ENCODE peak calls at places on chromosomes 11 and 22, in four cellular contexts. V is lower lobe of right lung, K is aorta, P is PC-9. J is an unnamed sample.

GRCh38 chr11:26910192-26910591 is 83.7 kb upstream of the FIBIN start:
- DNase-seq in P (no peak), V (no peak), K (no peak), J (no peak)

GRCh38 chr22:19527861-19528417 is 3.7 kb upstream of the CLDN5 start:
- DNase-seq in V (no peak), K (peak; percentile 50), P (no peak), J (no peak)

GRCh38 chr11:132718711-132719641 is 813.3 kb downstream of the OPCML start:
- DNase-seq in K (no peak), P (no peak), V (no peak), J (no peak)

GRCh38 chr11:16604784-16605439 is 133.5 kb upstream of the C11orf58 start:
- DNase-seq in V (peak; percentile 68), P (peak; percentile 36), K (peak; percentile 81), J (peak; percentile 49)

GRCh38 chr22:43167001-43167589 is 15.7 kb downstream of the TSPO start:
- DNase-seq in V (no peak), P (no peak), K (no peak), J (no peak)

GRCh38 chr11:72038491-72038890 is 39.8 kb downstream of the IL18BP start:
- DNase-seq in V (no peak), K (peak; percentile 78), P (no peak), J (no peak)

GRCh38 chr11:113519989-113520613 is 44.9 kb upstream of the DRD2 start:
- DNase-seq in K (no peak), V (no peak), P (no peak), J (no peak)

GRCh38 chr22:19610518-19611253 is 86.5 kb upstream of the CLDN5 start:
- DNase-seq in V (no peak), P (no peak), K (peak; percentile 48), J (no peak)

GRCh38 chr11:15519911-15520310 is 405.2 kb downstream of the INSC start:
- DNase-seq in K (no peak), P (no peak), V (no peak), J (no peak)

GRCh38 chr11:68669301-68670090 is 14.8 kb upstream of the GAL start:
- DNase-seq in V (peak; percentile 17), K (peak; percentile 68), P (no peak), J (peak; percentile 40)

GRCh38 chr11:88175004-88175706 is at the start of gene RAB38:
- DNase-seq in V (peak; percentile 78), P (peak; percentile 70), K (peak; percentile 82), J (peak; percentile 82)

GRCh38 chr11:46695345-46696211 is 4.8 kb downstream of the ARHGAP1 start:
- DNase-seq in V (no peak), K (no peak), P (no peak), J (no peak)

GRCh38 chr11:64917663-64917995 is 620 bp upstream of the ATG2A start:
- DNase-seq in P (no peak), V (no peak), K (no peak), J (no peak)

GRCh38 chr11:95337175-95337957 is 106.4 kb upstream of the SESN3 start:
- DNase-seq in K (peak; percentile 84), V (peak; percentile 68), P (no peak), J (peak; percentile 61)

GRCh38 chr22:27391092-27391770 is 410.3 kb downstream of the MN1 start:
- DNase-seq in K (peak; percentile 83), V (no peak), P (no peak), J (no peak)

GRCh38 chr22:31929126-31929928 is 15.0 kb upstream of the YWHAH start:
- DNase-seq in K (no peak), V (no peak), P (no peak), J (no peak)

GRCh38 chr11:35088226-35088625 is 50.7 kb upstream of the CD44 start:
- DNase-seq in K (no peak), P (no peak), V (no peak), J (no peak)

GRCh38 chr11:118057424-118058145 is 19.3 kb upstream of the TMPRSS4 start:
- DNase-seq in V (no peak), K (peak; percentile 59), P (no peak), J (no peak)

GRCh38 chr22:37244114-37244921 is at the start of gene RAC2:
- DNase-seq in V (peak; percentile 91), K (peak; percentile 83), P (peak; percentile 74), J (peak; percentile 89)

GRCh38 chr11:117691501-117691900 is 105.5 kb downstream of the DSCAML1 start:
- DNase-seq in P (no peak), K (no peak), V (no peak), J (no peak)

GRCh38 chr11:65504671-65505433 is 6.0 kb downstream of the MALAT1 start:
- DNase-seq in V (no peak), P (no peak), K (peak; percentile 6), J (no peak)

GRCh38 chr11:71086687-71087258 is 165.6 kb downstream of the SHANK2 start:
- DNase-seq in P (no peak), V (no peak), K (no peak), J (no peak)

GRCh38 chr11:33721984-33722383 is 14.2 kb downstream of the CD59 start:
- DNase-seq in K (no peak), P (peak; percentile 33), V (no peak), J (no peak)
- H3K4me1 ChIP-seq in K (peaks cover 2% of the 10 kb centered on the region), P (peaks cover 38% of the 10 kb centered on the region), V (peaks cover 71% of the 10 kb centered on the region), J (peaks cover 90% of the 10 kb centered on the region)

DNA sequence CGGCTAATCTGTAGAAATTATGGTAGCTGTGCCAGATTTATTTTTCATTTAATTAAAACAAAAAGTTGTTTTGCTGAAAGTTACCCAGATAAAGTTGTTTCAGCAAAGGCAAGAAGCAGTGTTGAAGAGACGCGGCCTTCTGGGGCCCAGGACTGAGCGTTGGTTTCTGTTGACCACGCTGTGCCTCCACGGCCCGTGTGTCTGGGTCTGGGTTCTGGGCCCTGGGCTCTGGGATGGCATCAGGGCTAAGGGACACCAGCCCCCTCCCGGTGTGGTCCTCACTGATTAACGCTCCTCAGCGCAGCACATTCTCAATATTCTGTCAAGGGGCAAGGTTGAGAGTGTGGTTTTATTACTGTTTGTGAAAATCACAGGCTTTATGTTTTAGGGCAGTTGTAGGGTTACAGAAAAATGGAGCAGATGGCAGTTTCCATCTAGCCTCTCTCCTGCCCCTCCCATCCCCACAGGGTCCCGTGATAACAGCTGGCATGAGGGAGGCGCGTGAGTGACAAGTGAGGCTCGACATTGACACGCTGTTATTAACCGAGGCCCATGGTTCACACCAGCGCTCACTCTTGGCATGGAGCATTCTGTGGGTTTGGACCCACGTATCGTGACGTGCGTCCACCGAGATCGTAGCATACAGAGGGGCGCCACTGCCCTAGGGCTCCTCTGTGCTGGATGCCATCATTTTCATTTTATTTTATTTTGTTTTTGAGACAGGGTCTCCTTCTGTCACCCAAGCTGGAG is 1231.4 kb downstream of the BRD1 start:
- DNase-seq in K (no peak), P (no peak), V (no peak), J (no peak)
- H3K4me3 ChIP-seq in K (no peak overlapping the region), P (no peak overlapping the region), V (no peak overlapping the region), J (no peak overlapping the region)

DNA sequence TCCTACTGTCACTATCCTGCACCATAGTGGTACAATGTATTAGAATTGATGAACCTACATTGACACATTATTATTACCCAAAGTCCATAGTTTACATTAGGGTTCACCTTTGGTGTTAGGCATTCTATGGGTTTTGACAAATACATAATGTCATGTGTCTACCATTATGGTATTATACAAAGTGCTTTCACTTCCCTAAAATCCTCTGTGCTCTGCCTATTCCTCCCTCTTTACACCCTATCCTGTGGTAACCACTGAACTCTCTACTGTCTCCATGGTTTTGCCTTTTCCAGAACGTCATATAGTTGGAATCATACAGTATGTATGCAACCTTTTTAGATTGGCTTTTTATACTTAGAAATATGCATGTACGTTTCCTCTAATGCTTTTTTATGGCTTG is 51.5 kb downstream of the CCDC15 start:
- DNase-seq in V (no peak), P (no peak), K (no peak), J (no peak)
- H3K4me1 ChIP-seq in V (no peaks in the 10 kb centered on the region), P (no peaks in the 10 kb centered on the region), K (no peaks in the 10 kb centered on the region), J (no peaks in the 10 kb centered on the region)

DNA sequence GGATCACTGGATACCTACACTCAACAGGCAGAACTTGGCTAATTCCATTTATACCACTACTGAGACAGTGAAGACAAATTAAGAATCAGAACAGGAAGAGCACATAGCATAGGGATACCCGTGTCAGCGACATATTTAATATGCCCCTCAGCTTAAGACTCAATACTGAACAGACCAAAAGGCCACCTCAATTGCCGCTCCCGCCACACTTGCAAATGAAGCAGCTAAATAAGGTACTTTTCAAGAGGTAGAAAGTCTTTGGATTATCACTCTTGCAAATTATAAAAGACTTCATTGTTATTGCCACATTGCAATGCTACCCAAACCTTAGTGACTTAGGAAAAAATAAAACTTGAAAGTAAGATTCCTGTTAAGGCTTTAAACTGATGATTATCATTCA is 3.1 kb downstream of the DDX17 start:
- DNase-seq in V (no peak), P (peak; percentile 28), K (no peak), J (no peak)
- H3K4me3 ChIP-seq in V (peak overlapping the region; percentile 80), P (peak overlapping the region; percentile 99), K (peak overlapping the region; percentile 16), J (no peak overlapping the region)

GRCh38 chr11:12134239-12134590 is 23.8 kb downstream of the MICAL2 start:
- DNase-seq in K (no peak), V (peak; percentile 76), P (no peak), J (no peak)
- H3K4me1 ChIP-seq in K (peaks cover 3% of the 10 kb centered on the region), V (peaks cover 68% of the 10 kb centered on the region), P (no peaks in the 10 kb centered on the region), J (peaks cover under 1% of the 10 kb centered on the region)

DNA sequence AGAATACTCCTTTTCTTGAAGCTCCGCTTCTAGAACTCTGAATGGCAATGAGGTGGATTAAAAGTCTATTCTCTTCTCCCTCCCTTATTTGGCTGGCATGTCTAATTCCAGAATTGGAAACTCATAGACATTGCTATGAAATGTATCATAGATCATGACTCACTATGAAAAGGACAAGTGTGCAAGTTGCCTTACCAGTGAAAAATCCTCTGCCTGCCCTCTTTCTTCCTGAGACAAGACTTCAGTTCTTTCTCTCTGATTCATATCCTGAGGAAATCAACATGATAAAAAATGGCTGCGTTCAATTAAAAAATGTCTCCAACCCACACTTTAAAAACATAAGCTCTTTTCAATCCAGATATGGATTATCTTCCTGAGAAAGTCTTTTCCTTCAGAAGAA is 73.2 kb upstream of the BLID start:
- DNase-seq in P (peak; percentile 90), V (no peak), K (no peak), J (no peak)
- H3K4me3 ChIP-seq in P (no peak overlapping the region), V (no peak overlapping the region), K (no peak overlapping the region), J (no peak overlapping the region)

GRCh38 chr22:30411780-30412179 is 13.8 kb upstream of the MTFP1 start:
- DNase-seq in K (no peak), P (peak; percentile 38), V (no peak), J (no peak)
- H3K4me1 ChIP-seq in K (no peaks in the 10 kb centered on the region), P (peaks cover 50% of the 10 kb centered on the region), V (no peaks in the 10 kb centered on the region), J (peaks cover 18% of the 10 kb centered on the region)

DNA sequence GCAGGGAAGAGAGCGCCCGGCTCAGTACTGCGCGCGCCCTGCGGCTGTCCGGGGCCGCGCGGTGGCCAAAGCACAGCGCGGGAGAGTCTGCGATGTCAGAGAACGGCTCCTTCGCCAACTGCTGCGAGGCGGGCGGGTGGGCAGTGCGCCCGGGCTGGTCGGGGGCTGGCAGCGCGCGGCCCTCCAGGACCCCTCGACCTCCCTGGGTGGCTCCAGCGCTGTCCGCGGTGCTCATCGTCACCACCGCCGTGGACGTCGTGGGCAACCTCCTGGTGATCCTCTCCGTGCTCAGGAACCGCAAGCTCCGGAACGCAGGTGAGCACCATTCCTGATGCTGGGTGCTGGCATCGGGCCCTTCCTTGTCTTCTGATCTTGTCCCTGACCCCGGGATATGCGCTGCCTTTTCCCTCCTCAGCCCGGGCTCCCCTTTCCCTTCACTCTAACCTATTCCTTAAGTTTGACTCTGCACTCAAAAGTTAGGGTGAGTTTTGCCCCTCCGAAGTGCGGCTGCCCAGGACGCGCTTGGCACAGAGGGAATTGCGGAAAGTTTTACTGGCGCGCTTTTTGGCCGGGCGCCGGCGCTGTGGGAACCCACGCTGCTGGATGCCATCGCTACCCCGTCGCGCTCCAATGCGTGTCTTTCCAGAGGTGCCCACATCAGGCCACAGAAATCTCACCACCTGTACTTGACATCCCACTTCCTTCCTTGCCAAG is at the start of gene MTNR1B:
- DNase-seq in P (no peak), V (no peak), K (no peak), J (no peak)
- H3K4me3 ChIP-seq in P (no peak within 1 kb of the TSS), V (no peak within 1 kb of the TSS), K (no peak within 1 kb of the TSS), J (peak within 1 kb of the TSS; percentile 11)